ENCODE peak calls at places on chromosomes 16 and 17, in five cellular contexts. G, M, R, X and V are unnamed samples.

GRCh38 chr17:47986520-47986919 is 15.6 kb downstream of the CDK5RAP3 start:
- DNase-seq in G (no peak), M (no peak), R (no peak), X (no peak), V (no peak)

GRCh38 chr16:58034786-58035185 is 9.2 kb downstream of the MMP15 start:
- DNase-seq in G (no peak), M (no peak), R (peak; percentile 66), X (peak; percentile 18), V (no peak)

GRCh38 chr17:63626551-63627228 is 4.5 kb downstream of the MAP3K3 start:
- DNase-seq in G (no peak), M (no peak), R (no peak), X (no peak), V (no peak)

GRCh38 chr16:70715860-70716357 is 30.1 kb upstream of the MTSS2 start:
- DNase-seq in G (no peak), M (no peak), R (no peak), X (peak; percentile 64), V (no peak)

GRCh38 chr16:74699666-74700065 is 996 bp downstream of the MLKL start:
- DNase-seq in G (no peak), M (no peak), R (no peak), X (no peak), V (no peak)

GRCh38 chr17:40103742-40104095 is 3.3 kb upstream of the NR1D1 start:
- DNase-seq in G (no peak), M (no peak), R (no peak), X (no peak), V (no peak)

GRCh38 chr17:550041-550398 is 164.6 kb downstream of the VPS53 start:
- DNase-seq in G (no peak), M (no peak), R (no peak), X (no peak), V (no peak)

GRCh38 chr16:700684-701584 is 4.7 kb downstream of the FBXL16 start:
- DNase-seq in G (no peak), M (no peak), R (peak; percentile 75), X (no peak), V (no peak)

GRCh38 chr17:2198917-2199316 is 104.7 kb downstream of the SMG6 start:
- DNase-seq in G (no peak), M (no peak), R (no peak), X (no peak), V (no peak)

GRCh38 chr16:23679274-23679985 is 741 bp downstream of the PLK1 start:
- DNase-seq in G (no peak), M (no peak), R (peak; percentile 89), X (peak; percentile 71), V (peak; percentile 82)

GRCh38 chr17:28684963-28685362 is 23.0 kb downstream of the SUPT6H start:
- DNase-seq in G (no peak), M (no peak), R (no peak), X (peak; percentile 47), V (no peak)

GRCh38 chr17:45222273-45222993 is 748 bp downstream of the FMNL1 start:
- DNase-seq in G (no peak), M (no peak), R (peak; percentile 79), X (peak; percentile 65), V (peak; percentile 40)

GRCh38 chr17:72510454-72511016 is 389.7 kb downstream of the SOX9 start:
- DNase-seq in G (peak; percentile 92), M (no peak), R (no peak), X (no peak), V (no peak)

GRCh38 chr16:23014592-23014991 is 134.7 kb downstream of the USP31 start:
- DNase-seq in G (no peak), M (no peak), R (no peak), X (no peak), V (peak; percentile 34)

GRCh38 chr17:35597604-35598003 is 10.5 kb downstream of the AP2B1 start:
- DNase-seq in G (no peak), M (no peak), R (no peak), X (no peak), V (no peak)

GRCh38 chr17:78802008-78802407 is 19.9 kb upstream of the CYTH1 start:
- DNase-seq in G (no peak), M (no peak), R (no peak), X (no peak), V (no peak)

GRCh38 chr16:9526791-9527190 is 435.3 kb downstream of the HAPSTR1 start:
- DNase-seq in G (no peak), M (no peak), R (no peak), X (no peak), V (no peak)

GRCh38 chr16:53465606-53466290 is 31.5 kb downstream of the RBL2 start:
- DNase-seq in G (no peak), M (no peak), R (no peak), X (no peak), V (no peak)

GRCh38 chr17:70859829-70860228 is 690.5 kb downstream of the KCNJ2 start:
- DNase-seq in G (no peak), M (no peak), R (no peak), X (no peak), V (no peak)

GRCh38 chr16:52446076-52446475 is 100.9 kb downstream of the TOX3 start:
- DNase-seq in G (no peak), M (no peak), R (no peak), X (no peak), V (no peak)

GRCh38 chr16:4426722-4427372 is 1.2 kb downstream of the DNAJA3 start:
- DNase-seq in G (no peak), M (no peak), R (no peak), X (no peak), V (no peak)
- H3K4me3 ChIP-seq in G (peak overlapping the region; percentile 92), M (peak overlapping the region; percentile 58), R (peak overlapping the region; percentile 89), X (peak overlapping the region; percentile 72), V (peak overlapping the region; percentile 94)

GRCh38 chr17:43820759-43821158 is 12.2 kb downstream of the MPP3 start:
- DNase-seq in G (no peak), M (no peak), R (no peak), X (no peak), V (no peak)
- H3K27ac ChIP-seq in G (no peak overlapping the region), M (no peak overlapping the region), R (no peak overlapping the region), X (no peak overlapping the region), V (no peak overlapping the region)

GRCh38 chr17:49677134-49677932 is 564 bp downstream of the SPOP start:
- DNase-seq in G (peak; percentile 75), M (no peak), R (peak; percentile 96), X (peak; percentile 97), V (peak; percentile 85)
- TF ChIP-seq POLR2AphosphoS5 in G (no peak), M (peak; percentile 58), R (peak; percentile 38), X (peak; percentile 55), V (peak; percentile 27)

GRCh38 chr16:47143677-47144558 is at the start of gene NETO2:
- DNase-seq in G (no peak), M (no peak), R (peak; percentile 83), X (peak; percentile 88), V (peak; percentile 60)

GRCh38 chr16:47142469-47143328 is 1.0 kb downstream of the NETO2 start:
- DNase-seq in G (no peak), M (no peak), R (peak; percentile 57), X (peak; percentile 77), V (peak; percentile 32)

GRCh38 chr16:47141773-47142468 is 1.8 kb downstream of the NETO2 start:
- DNase-seq in G (peak; percentile 86), M (no peak), R (peak; percentile 59), X (peak; percentile 76), V (peak; percentile 91)

GRCh38 chr16:47144559-47144877 is 773 bp upstream of the NETO2 start:
- DNase-seq in G (no peak), M (no peak), R (no peak), X (no peak), V (no peak)

GRCh38 chr16:47143329-47143676 is 442 bp downstream of the NETO2 start:
- DNase-seq in G (no peak), M (no peak), R (peak; percentile 81), X (peak; percentile 92), V (peak; percentile 74)
- H3K4me3 ChIP-seq in G (peak overlapping the region; percentile 79), M (peak overlapping the region; percentile 49), R (peak overlapping the region; percentile 64), X (peak overlapping the region; percentile 83), V (peak overlapping the region; percentile 85)

DNA sequence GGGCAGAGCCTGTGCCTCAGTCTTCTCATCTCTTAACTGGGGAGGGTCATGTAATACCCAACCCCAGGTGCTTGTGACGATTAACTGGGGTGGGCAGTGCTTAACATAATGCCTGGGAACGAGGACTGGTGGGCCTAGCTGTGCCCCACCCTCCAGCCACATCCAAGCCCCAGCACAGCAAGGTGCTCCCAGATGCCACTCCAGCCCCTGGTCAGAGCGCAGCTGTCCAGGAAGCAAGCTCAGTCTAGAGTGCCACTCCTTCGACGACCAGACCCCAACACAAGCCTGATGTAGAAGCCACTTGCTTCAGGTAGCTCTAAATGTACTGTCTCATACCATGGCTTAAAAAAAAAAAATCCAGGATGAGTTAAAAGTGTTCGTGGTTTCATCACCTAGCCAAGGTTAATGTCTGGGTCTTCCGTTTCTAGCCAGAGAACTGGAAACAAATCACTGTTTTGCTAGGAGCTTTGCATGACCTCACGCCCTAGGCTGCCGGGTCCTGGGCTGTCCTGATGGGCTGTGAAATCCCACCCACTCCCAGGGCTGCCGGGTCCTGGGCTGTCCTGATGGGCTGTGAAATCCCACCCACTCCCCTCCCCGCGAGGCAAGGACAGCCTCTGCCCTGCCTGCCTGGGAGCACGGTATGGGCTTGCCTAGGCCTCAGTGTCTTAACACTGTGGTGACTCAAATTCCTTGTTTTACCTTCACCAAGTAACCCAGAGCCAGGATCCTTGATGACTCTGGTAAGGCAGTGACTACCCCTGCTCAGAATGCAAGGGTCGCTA is 7.7 kb downstream of the MIEF2 start:
- DNase-seq in G (no peak), M (no peak), R (no peak), X (no peak), V (no peak)
- H3K27ac ChIP-seq in G (no peak overlapping the region), M (no peak overlapping the region), R (no peak overlapping the region), X (no peak overlapping the region), V (no peak overlapping the region)

GRCh38 chr17:65783845-65784334 is 222.4 kb upstream of the AXIN2 start:
- DNase-seq in G (no peak), M (no peak), R (no peak), X (no peak), V (no peak)
- TF ChIP-seq POLR2AphosphoS5 in G (no peak), M (peak; percentile 65), R (no peak), X (no peak), V (no peak)